ENCODE peak calls at places on chromosomes 1 and 21, in four cellular contexts. X, U, H and W are unnamed samples.

GRCh38 chr21:14071902-14072734 is 138.6 kb downstream of the LIPI start:
- DNase-seq in X (no peak), U (no peak), H (no peak), W (no peak)

GRCh38 chr1:67350783-67351182 is 43.1 kb downstream of the IL12RB2 start:
- DNase-seq in X (no peak), U (no peak), H (no peak), W (no peak)

GRCh38 chr1:6037338-6037762 is 8.3 kb upstream of the KCNAB2 start:
- DNase-seq in X (no peak), U (no peak), H (no peak), W (peak; percentile 47)

GRCh38 chr1:24393892-24394291 is 19.7 kb downstream of the STPG1 start:
- DNase-seq in X (no peak), U (no peak), H (no peak), W (no peak)

GRCh38 chr1:30748699-30749401 is 8.7 kb downstream of the LAPTM5 start:
- DNase-seq in X (no peak), U (no peak), H (no peak), W (peak; percentile 20)

GRCh38 chr1:60971330-60971729 is 111.0 kb upstream of the NFIA start:
- DNase-seq in X (no peak), U (no peak), H (no peak), W (no peak)

GRCh38 chr21:25845729-25846256 is 111.0 kb downstream of the GABPA start:
- DNase-seq in X (no peak), U (no peak), H (no peak), W (no peak)

GRCh38 chr1:159958721-159959380 is 4.8 kb upstream of the SLAMF9 start:
- DNase-seq in X (no peak), U (no peak), H (no peak), W (no peak)

GRCh38 chr1:3688356-3688755 is 36.0 kb downstream of the TP73 start:
- DNase-seq in X (no peak), U (no peak), H (no peak), W (no peak)

GRCh38 chr1:156661932-156662587 is 15.1 kb downstream of the NES start:
- DNase-seq in X (no peak), U (no peak), H (no peak), W (no peak)

GRCh38 chr1:55107989-55108388 is 68.6 kb downstream of the PCSK9 start:
- DNase-seq in X (no peak), U (no peak), H (no peak), W (no peak)

GRCh38 chr1:175130649-175131045 is 61.9 kb downstream of the KIAA0040 start:
- DNase-seq in X (no peak), U (no peak), H (no peak), W (no peak)

GRCh38 chr21:45460611-45461368 is 55.8 kb downstream of the COL18A1 start:
- DNase-seq in X (no peak), U (no peak), H (no peak), W (no peak)

GRCh38 chr1:200590001-200590400 is 30.6 kb downstream of the KIF14 start:
- DNase-seq in X (no peak), U (no peak), H (no peak), W (no peak)

GRCh38 chr1:206769331-206769731 is 1.2 kb upstream of the IL19 start:
- DNase-seq in X (no peak), U (peak; percentile 96), H (no peak), W (no peak)

GRCh38 chr1:11145741-11146140 is 43.4 kb upstream of the ANGPTL7 start:
- DNase-seq in X (no peak), U (no peak), H (no peak), W (no peak)

GRCh38 chr1:53367503-53368313 is 39.8 kb upstream of the LRP8 start:
- DNase-seq in X (no peak), U (peak; percentile 64), H (no peak), W (no peak)

GRCh38 chr1:53641481-53642214 is 97.3 kb downstream of the GLIS1 start:
- DNase-seq in X (no peak), U (no peak), H (no peak), W (no peak)

GRCh38 chr1:31872658-31873636 is 57.1 kb upstream of the SPOCD1 start:
- DNase-seq in X (no peak), U (no peak), H (no peak), W (peak; percentile 32)

GRCh38 chr1:153678519-153679336 is at the start of gene NPR1:
- DNase-seq in X (no peak), U (no peak), H (no peak), W (no peak)

GRCh38 chr1:197911172-197911856 is 5.9 kb upstream of the LHX9 start:
- DNase-seq in X (no peak), U (no peak), H (no peak), W (no peak)

GRCh38 chr1:174572771-174573170 is 125.0 kb downstream of the GPR52 start:
- DNase-seq in X (no peak), U (no peak), H (no peak), W (no peak)

GRCh38 chr1:210792703-210793102 is 341.2 kb downstream of the KCNH1 start:
- DNase-seq in X (no peak), U (no peak), H (no peak), W (no peak)

GRCh38 chr1:154745286-154745731 is 124.8 kb downstream of the KCNN3 start:
- DNase-seq in X (no peak), U (peak; percentile 59), H (no peak), W (no peak)

GRCh38 chr1:236753554-236753953 is 41.5 kb upstream of the MTR start:
- DNase-seq in X (peak; percentile 56), U (no peak), H (no peak), W (no peak)

GRCh38 chr1:101290119-101290921 is 53.5 kb downstream of the S1PR1 start:
- DNase-seq in X (no peak), U (no peak), H (no peak), W (no peak)

GRCh38 chr1:224884428-224884827 is 45.0 kb upstream of the DNAH14 start:
- DNase-seq in X (no peak), U (no peak), H (no peak), W (no peak)

GRCh38 chr1:179083533-179083932 is 1.7 kb downstream of the TOR3A start:
- DNase-seq in X (no peak), U (peak; percentile 58), H (no peak), W (no peak)

GRCh38 chr1:6474815-6475282 is 8.9 kb upstream of the TNFRSF25 start:
- DNase-seq in X (no peak), U (no peak), H (no peak), W (no peak)

GRCh38 chr1:41613646-41614592 is 129.4 kb upstream of the EDN2 start:
- DNase-seq in X (no peak), U (no peak), H (no peak), W (no peak)

DNA sequence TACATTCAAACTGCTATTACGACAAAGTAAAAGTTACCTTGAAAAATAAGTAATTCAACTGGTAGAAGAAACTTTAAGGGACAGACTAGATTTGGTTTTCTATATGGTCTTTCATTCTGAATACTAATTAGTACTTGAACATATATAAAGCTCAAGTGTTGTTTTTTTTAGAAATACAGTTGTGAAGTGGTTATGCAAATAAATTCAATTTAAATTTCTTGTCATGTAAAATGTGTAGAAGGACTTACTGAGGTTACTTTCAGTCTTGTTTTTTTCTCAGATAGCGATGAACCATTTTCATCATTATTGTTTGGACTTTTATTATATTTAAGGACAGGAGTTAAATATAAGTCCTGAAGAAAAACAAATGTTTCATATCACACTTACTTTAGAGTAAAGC is 24.4 kb downstream of the HS2ST1 start:
- DNase-seq in X (no peak), U (no peak), H (no peak), W (no peak)
- TF ChIP-seq POLR2AphosphoS5 in X (no peak), U (no peak), H (no peak), W (no peak)

GRCh38 chr1:22252248-22252647 is 109.4 kb upstream of the WNT4 start:
- DNase-seq in X (no peak), U (no peak), H (no peak), W (no peak)
- TF ChIP-seq POLR2AphosphoS5 in X (no peak), U (no peak), H (no peak), W (no peak)

GRCh38 chr21:42580076-42580792 is 66.6 kb downstream of the SLC37A1 start:
- DNase-seq in X (no peak), U (no peak), H (no peak), W (no peak)

GRCh38 chr21:42579456-42580075 is 65.9 kb downstream of the SLC37A1 start:
- DNase-seq in X (no peak), U (no peak), H (no peak), W (no peak)

GRCh38 chr21:42582422-42583149 is 68.9 kb downstream of the SLC37A1 start:
- DNase-seq in X (no peak), U (no peak), H (no peak), W (no peak)

GRCh38 chr21:42581676-42582371 is 68.2 kb downstream of the SLC37A1 start:
- DNase-seq in X (no peak), U (no peak), H (no peak), W (no peak)

DNA sequence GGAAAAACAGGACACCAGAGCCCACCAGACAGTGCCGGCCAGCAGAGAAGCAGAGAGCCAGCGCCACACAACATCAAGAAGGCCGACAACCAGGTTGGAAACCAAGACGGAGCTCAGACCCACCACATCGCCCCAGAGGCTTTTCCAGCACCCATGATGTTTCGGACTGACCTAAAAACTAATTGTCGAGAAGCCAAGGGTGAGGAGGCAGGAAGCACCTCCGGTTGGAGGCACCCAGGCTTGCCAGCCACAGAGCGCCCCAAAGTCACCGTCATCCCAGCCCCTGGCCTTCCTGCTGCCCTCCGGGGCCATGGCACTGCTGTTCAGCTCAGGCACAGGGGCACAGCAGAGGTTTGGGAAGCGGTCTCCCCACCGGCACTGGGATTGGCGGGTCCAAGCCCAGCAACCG is 67.1 kb downstream of the SLC37A1 start:
- DNase-seq in X (no peak), U (no peak), H (no peak), W (no peak)
- TF ChIP-seq POLR2AphosphoS5 in X (no peak), U (no peak), H (no peak), W (no peak)

GRCh38 chr21:43925609-43926008 is 60.6 kb downstream of the AGPAT3 start:
- DNase-seq in X (no peak), U (no peak), H (no peak), W (no peak)
- TF ChIP-seq POLR2AphosphoS5 in X (no peak), U (no peak), H (no peak), W (no peak)